ENCODE peak calls at places on chromosomes 1 and 21, in six cellular contexts. One of them, this sample, is unnamed.

GRCh38 chr1:181073638-181074037 is 14.9 kb upstream of the IER5 start:
- DNase-seq in activated naive CD4-positive, alpha-beta T cell: no peak
- DNase-seq in A673: no peak
- DNase-seq in GM12892: no peak
- DNase-seq in stimulated activated CD8-positive, alpha-beta memory T cell treated with anti-CD3 and anti-CD28 coated beads, Interleukin-7, amount 100 ng/mL, for 24 hours: no peak
- DNase-seq in NCI-H1092 treated with DMSO at 0.1 percent for 48 hours: no peak
- DNase-seq in this sample: no peak

GRCh38 chr1:1426496-1426960 is 5.5 kb upstream of the ANKRD65 start:
- DNase-seq in stimulated activated CD8-positive, alpha-beta memory T cell treated with anti-CD3 and anti-CD28 coated beads, Interleukin-7, amount 100 ng/mL, for 24 hours: no peak
- DNase-seq in GM12892: peak; percentile 33
- DNase-seq in activated naive CD4-positive, alpha-beta T cell: no peak
- DNase-seq in NCI-H1092 treated with DMSO at 0.1 percent for 48 hours: no peak
- DNase-seq in A673: no peak
- DNase-seq in this sample: no peak

GRCh38 chr1:79431341-79431740 is 424.8 kb upstream of the ADGRL4 start:
- DNase-seq in activated naive CD4-positive, alpha-beta T cell: no peak
- DNase-seq in A673: peak; percentile 87
- DNase-seq in NCI-H1092 treated with DMSO at 0.1 percent for 48 hours: no peak
- DNase-seq in stimulated activated CD8-positive, alpha-beta memory T cell treated with anti-CD3 and anti-CD28 coated beads, Interleukin-7, amount 100 ng/mL, for 24 hours: no peak
- DNase-seq in GM12892: no peak
- DNase-seq in this sample: no peak

GRCh38 chr1:5908461-5909375 is 83.5 kb downstream of the NPHP4 start:
- DNase-seq in stimulated activated CD8-positive, alpha-beta memory T cell treated with anti-CD3 and anti-CD28 coated beads, Interleukin-7, amount 100 ng/mL, for 24 hours: no peak
- DNase-seq in A673: peak; percentile 93
- DNase-seq in NCI-H1092 treated with DMSO at 0.1 percent for 48 hours: no peak
- DNase-seq in GM12892: no peak
- DNase-seq in activated naive CD4-positive, alpha-beta T cell: no peak
- DNase-seq in this sample: no peak

GRCh38 chr1:214658785-214659184 is 55.8 kb downstream of the CENPF start:
- DNase-seq in A673: peak; percentile 9
- DNase-seq in NCI-H1092 treated with DMSO at 0.1 percent for 48 hours: no peak
- DNase-seq in GM12892: no peak
- DNase-seq in activated naive CD4-positive, alpha-beta T cell: no peak
- DNase-seq in stimulated activated CD8-positive, alpha-beta memory T cell treated with anti-CD3 and anti-CD28 coated beads, Interleukin-7, amount 100 ng/mL, for 24 hours: no peak
- DNase-seq in this sample: no peak

GRCh38 chr1:44947060-44947773 is 39.2 kb downstream of the EIF2B3 start:
- DNase-seq in stimulated activated CD8-positive, alpha-beta memory T cell treated with anti-CD3 and anti-CD28 coated beads, Interleukin-7, amount 100 ng/mL, for 24 hours: no peak
- DNase-seq in NCI-H1092 treated with DMSO at 0.1 percent for 48 hours: peak; percentile 91
- DNase-seq in GM12892: no peak
- DNase-seq in A673: no peak
- DNase-seq in activated naive CD4-positive, alpha-beta T cell: no peak
- DNase-seq in this sample: peak; percentile 37

GRCh38 chr1:173580081-173580480 is 22.8 kb downstream of the SLC9C2 start:
- DNase-seq in activated naive CD4-positive, alpha-beta T cell: no peak
- DNase-seq in NCI-H1092 treated with DMSO at 0.1 percent for 48 hours: no peak
- DNase-seq in GM12892: no peak
- DNase-seq in stimulated activated CD8-positive, alpha-beta memory T cell treated with anti-CD3 and anti-CD28 coated beads, Interleukin-7, amount 100 ng/mL, for 24 hours: no peak
- DNase-seq in A673: no peak
- DNase-seq in this sample: no peak

GRCh38 chr1:86183711-86184252 is 27.2 kb upstream of the COL24A1 start:
- DNase-seq in NCI-H1092 treated with DMSO at 0.1 percent for 48 hours: no peak
- DNase-seq in A673: no peak
- DNase-seq in stimulated activated CD8-positive, alpha-beta memory T cell treated with anti-CD3 and anti-CD28 coated beads, Interleukin-7, amount 100 ng/mL, for 24 hours: no peak
- DNase-seq in GM12892: no peak
- DNase-seq in activated naive CD4-positive, alpha-beta T cell: no peak
- DNase-seq in this sample: no peak

GRCh38 chr1:197042676-197043341 is 24.3 kb downstream of the F13B start:
- DNase-seq in A673: no peak
- DNase-seq in stimulated activated CD8-positive, alpha-beta memory T cell treated with anti-CD3 and anti-CD28 coated beads, Interleukin-7, amount 100 ng/mL, for 24 hours: no peak
- DNase-seq in activated naive CD4-positive, alpha-beta T cell: no peak
- DNase-seq in GM12892: no peak
- DNase-seq in NCI-H1092 treated with DMSO at 0.1 percent for 48 hours: peak; percentile 96
- DNase-seq in this sample: no peak

GRCh38 chr1:19560480-19560879 is 75.1 kb upstream of the CAPZB start:
- DNase-seq in activated naive CD4-positive, alpha-beta T cell: no peak
- DNase-seq in NCI-H1092 treated with DMSO at 0.1 percent for 48 hours: no peak
- DNase-seq in stimulated activated CD8-positive, alpha-beta memory T cell treated with anti-CD3 and anti-CD28 coated beads, Interleukin-7, amount 100 ng/mL, for 24 hours: no peak
- DNase-seq in GM12892: no peak
- DNase-seq in A673: no peak
- DNase-seq in this sample: no peak

GRCh38 chr1:39609618-39610331 is 29.7 kb downstream of the HEYL start:
- DNase-seq in GM12892: peak; percentile 81
- DNase-seq in A673: peak; percentile 69
- DNase-seq in NCI-H1092 treated with DMSO at 0.1 percent for 48 hours: peak; percentile 43
- DNase-seq in activated naive CD4-positive, alpha-beta T cell: peak; percentile 69
- DNase-seq in stimulated activated CD8-positive, alpha-beta memory T cell treated with anti-CD3 and anti-CD28 coated beads, Interleukin-7, amount 100 ng/mL, for 24 hours: peak; percentile 64
- DNase-seq in this sample: peak; percentile 68

GRCh38 chr21:41016472-41016871 is 151.5 kb upstream of the BACE2 start:
- DNase-seq in stimulated activated CD8-positive, alpha-beta memory T cell treated with anti-CD3 and anti-CD28 coated beads, Interleukin-7, amount 100 ng/mL, for 24 hours: no peak
- DNase-seq in activated naive CD4-positive, alpha-beta T cell: no peak
- DNase-seq in A673: no peak
- DNase-seq in NCI-H1092 treated with DMSO at 0.1 percent for 48 hours: peak; percentile 92
- DNase-seq in GM12892: no peak
- DNase-seq in this sample: no peak

This sample was measured in heart left ventricle.